ENCODE peak calls at places on chromosomes 1 and 21, in nine cellular contexts. Z is activated gamma-delta T cell treated with anti-CD3 and anti-CD28 coated beads, Interleukin-2, amount 50 U/mL, for 16 hours; H is stimulated activated CD8-positive, alpha-beta memory T cell treated with anti-CD3 and anti-CD28 coated beads, Interleukin-4, amount 100 ng/mL, for 1 hour; U is H4; B is non-pigmented ciliary epithelial cell; N is HuH-7; Y is T1000; E is MV-4-11; T is neural crest cell. C is an unnamed sample.

GRCh38 chr1:180188679-180189175 is 34.1 kb downstream of the QSOX1 start:
- DNase-seq in Z (no peak), N (no peak), U (no peak), Y (no peak), E (no peak), H (no peak), T (no peak), B (no peak), C (no peak)

GRCh38 chr1:78722947-78723346 is 73.3 kb downstream of the IFI44 start:
- DNase-seq in H (no peak), T (no peak), B (no peak), Z (no peak), Y (no peak), U (no peak), E (no peak), N (no peak), C (no peak)

GRCh38 chr1:231724876-231725647 is 98.5 kb downstream of the DISC1 start:
- DNase-seq in N (peak), T (peak), Z (no peak), B (no peak), U (peak), H (no peak), E (peak), Y (peak), C (peak)

GRCh38 chr1:54763814-54764131 is 550 bp downstream of the PARS2 start:
- DNase-seq in B (no peak), Y (no peak), H (no peak), U (no peak), E (no peak), N (no peak), T (no peak), Z (no peak), C (no peak)

GRCh38 chr1:227952374-227953021 is 4.8 kb upstream of the WNT9A start:
- DNase-seq in B (no peak), Y (no peak), E (no peak), N (no peak), Z (no peak), T (no peak), H (no peak), U (no peak), C (no peak)

GRCh38 chr1:56216173-56216572 is 363.2 kb downstream of the PLPP3 start:
- DNase-seq in U (no peak), B (no peak), H (no peak), E (no peak), Z (no peak), N (no peak), T (no peak), Y (no peak), C (no peak)

GRCh38 chr1:227225715-227226346 is 92.5 kb downstream of the CDC42BPA start:
- DNase-seq in Y (no peak), U (no peak), B (peak), E (peak), N (no peak), Z (no peak), H (no peak), T (no peak), C (peak)

GRCh38 chr21:26759731-26760130 is 85.5 kb downstream of the ADAMTS1 start:
- DNase-seq in Z (no peak), U (no peak), N (no peak), B (no peak), E (no peak), H (no peak), T (no peak), Y (no peak), C (no peak)

GRCh38 chr1:10074059-10074854 is 41.5 kb downstream of the UBE4B start:
- DNase-seq in H (peak), Y (peak), Z (peak), E (peak), N (no peak), T (no peak), B (peak), U (peak), C (no peak)

GRCh38 chr1:175317309-175317708 is 124.7 kb upstream of the KIAA0040 start:
- DNase-seq in U (no peak), Y (no peak), E (no peak), H (no peak), T (peak), Z (no peak), B (no peak), N (no peak), C (peak)

GRCh38 chr21:38979271-38980196 is 173.8 kb downstream of the ETS2 start:
- DNase-seq in Y (no peak), H (no peak), B (no peak), Z (no peak), T (no peak), U (peak), N (no peak), E (peak), C (no peak)

GRCh38 chr1:89523597-89524368 is 846 bp upstream of the LRRC8B start:
- DNase-seq in E (peak), Y (no peak), Z (peak), T (no peak), U (no peak), N (peak), H (no peak), B (no peak), C (peak)